ENCODE peak calls at places on chromosome 1, in six cellular contexts. M is kidney epithelial cell, N is right lobe of liver, R is neural progenitor cell, I is AG04450, L is pancreas. G is an unnamed sample.

GRCh38 chr1:218330043-218330623 is 15.0 kb upstream of the TGFB2 start:
- DNase-seq in M (no peak), N (no peak), R (peak), I (no peak), L (no peak), G (peak)

GRCh38 chr1:186374313-186375151 is 521 bp downstream of the TPR start:
- DNase-seq in M (no peak), N (no peak), R (peak), I (no peak), L (peak), G (peak)

GRCh38 chr1:247506831-247507230 is 29.4 kb downstream of the OR2C3 start:
- DNase-seq in M (no peak), N (no peak), R (no peak), I (no peak), L (no peak), G (no peak)

GRCh38 chr1:150661156-150661555 is 31.7 kb upstream of the ENSA start:
- DNase-seq in M (no peak), N (no peak), R (no peak), I (no peak), L (no peak), G (peak)

GRCh38 chr1:47023268-47024137 is at the start of gene CYP4X1:
- DNase-seq in M (no peak), N (peak), R (peak), I (no peak), L (peak), G (peak)

GRCh38 chr1:221693087-221693486 is 48.8 kb downstream of the DUSP10 start:
- DNase-seq in M (no peak), N (no peak), R (no peak), I (no peak), L (no peak), G (no peak)

GRCh38 chr1:94901841-94902240 is 25.1 kb downstream of the CNN3 start:
- DNase-seq in M (no peak), N (no peak), R (no peak), I (no peak), L (no peak), G (no peak)

GRCh38 chr1:39277876-39278275 is 73.4 kb downstream of the MACF1 start:
- DNase-seq in M (no peak), N (no peak), R (no peak), I (no peak), L (no peak), G (no peak)

GRCh38 chr1:208601569-208601968 is 357.4 kb upstream of the PLXNA2 start:
- DNase-seq in M (no peak), N (no peak), R (peak), I (no peak), L (no peak), G (no peak)

GRCh38 chr1:246117066-246117791 is 389.9 kb downstream of the SMYD3 start:
- DNase-seq in M (no peak), N (no peak), R (peak), I (peak), L (peak), G (peak)

GRCh38 chr1:185244015-185244747 is 72.9 kb downstream of the IVNS1ABP start:
- DNase-seq in M (peak), N (no peak), R (no peak), I (peak), L (no peak), G (peak)

GRCh38 chr1:6960291-6960758 is 175.1 kb downstream of the CAMTA1 start:
- DNase-seq in M (no peak), N (peak), R (no peak), I (peak), L (peak), G (peak)

GRCh38 chr1:172753964-172754363 is 95.1 kb downstream of the FASLG start:
- DNase-seq in M (no peak), N (no peak), R (no peak), I (no peak), L (no peak), G (no peak)

GRCh38 chr1:205590457-205590768 is 41.4 kb downstream of the ELK4 start:
- DNase-seq in M (no peak), N (no peak), R (no peak), I (no peak), L (no peak), G (no peak)

GRCh38 chr1:50156241-50157010 is 47.7 kb downstream of the ELAVL4 start:
- DNase-seq in M (no peak), N (no peak), R (no peak), I (no peak), L (no peak), G (peak)

GRCh38 chr1:26318338-26319064 is 743 bp downstream of the CD52 start:
- DNase-seq in M (no peak), N (no peak), R (no peak), I (no peak), L (no peak), G (no peak)

GRCh38 chr1:176880954-176881595 is 283.4 kb downstream of the ASTN1 start:
- DNase-seq in M (no peak), N (peak), R (peak), I (peak), L (peak), G (peak)

GRCh38 chr1:156122086-156122485 is 7.6 kb downstream of the LMNA start:
- DNase-seq in M (no peak), N (no peak), R (no peak), I (no peak), L (no peak), G (no peak)

GRCh38 chr1:54791880-54792522 is 9.1 kb downstream of the TTC22 start:
- DNase-seq in M (no peak), N (no peak), R (peak), I (no peak), L (peak), G (no peak)

GRCh38 chr1:154419620-154420020 is 14.5 kb downstream of the IL6R start:
- DNase-seq in M (peak), N (peak), R (no peak), I (peak), L (peak), G (peak)

GRCh38 chr1:38991638-38992449 is 768 bp downstream of the AKIRIN1 start:
- DNase-seq in M (no peak), N (peak), R (peak), I (no peak), L (peak), G (peak)

GRCh38 chr1:12594966-12595838 is 22.8 kb downstream of the DHRS3 start:
- DNase-seq in M (peak), N (peak), R (peak), I (peak), L (peak), G (no peak)

GRCh38 chr1:118927826-118928225 is 60.3 kb downstream of the TBX15 start:
- DNase-seq in M (no peak), N (no peak), R (no peak), I (no peak), L (no peak), G (no peak)

GRCh38 chr1:227791425-227792090 is 23.9 kb upstream of the PRSS38 start:
- DNase-seq in M (no peak), N (no peak), R (no peak), I (no peak), L (no peak), G (no peak)

GRCh38 chr1:200253774-200254495 is 155.9 kb downstream of the ZNF281 start:
- DNase-seq in M (no peak), N (no peak), R (no peak), I (no peak), L (no peak), G (no peak)

GRCh38 chr1:84141177-84142003 is 2.7 kb upstream of the PRKACB start:
- DNase-seq in M (no peak), N (no peak), R (no peak), I (no peak), L (no peak), G (peak)

GRCh38 chr1:227734546-227734857 is 600 bp downstream of the JMJD4 start:
- DNase-seq in M (no peak), N (no peak), R (peak), I (no peak), L (peak), G (no peak)

GRCh38 chr1:245051349-245052221 is 103.2 kb upstream of the KIF26B start:
- DNase-seq in M (no peak), N (no peak), R (no peak), I (no peak), L (no peak), G (peak)

GRCh38 chr1:117758444-117759316 is 152.8 kb downstream of the TENT5C start:
- DNase-seq in M (peak), N (peak), R (peak), I (peak), L (peak), G (peak)

GRCh38 chr1:184590163-184590750 is 164.4 kb downstream of the EDEM3 start:
- DNase-seq in M (no peak), N (no peak), R (no peak), I (no peak), L (peak), G (peak)

DNA sequence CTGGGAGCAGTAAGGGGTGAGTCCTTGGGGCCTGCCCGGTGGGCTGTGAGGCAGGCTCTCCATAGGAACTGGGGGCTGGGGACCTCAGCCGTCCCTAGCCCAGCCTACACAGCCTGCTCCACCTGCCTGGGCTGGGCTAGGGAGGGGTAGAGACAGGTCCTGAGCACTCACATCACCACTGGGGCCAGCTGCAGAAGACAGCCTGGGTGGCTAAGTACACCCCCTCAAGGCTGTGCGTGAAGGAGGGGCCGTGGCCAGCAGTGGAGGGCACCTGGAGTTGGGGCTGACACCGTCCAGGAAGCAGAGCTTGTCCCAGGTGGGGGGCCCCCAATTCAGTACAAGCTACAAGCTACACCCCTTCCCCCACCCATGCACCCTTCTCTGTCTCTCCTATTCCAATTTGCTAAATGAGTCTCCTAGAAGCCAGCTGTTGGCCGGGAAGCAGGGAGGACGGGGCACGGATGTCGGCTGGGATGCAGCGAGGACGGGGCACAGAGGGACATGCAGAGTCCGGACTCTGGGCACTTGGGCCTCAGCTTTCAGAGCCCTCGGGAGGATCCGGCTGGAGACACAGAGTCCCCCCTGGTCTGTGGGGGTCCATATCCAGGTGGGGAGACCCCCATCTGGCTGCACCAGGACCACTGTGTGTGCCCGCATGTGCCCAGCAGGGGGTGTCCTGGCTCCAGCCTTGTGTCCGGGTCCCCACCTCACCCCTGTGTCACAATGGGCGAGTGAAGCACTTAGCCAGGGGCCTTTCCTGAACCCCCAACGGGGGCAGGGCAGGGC is 1.8 kb downstream of the ISG15 start:
- DNase-seq in M (no peak), N (no peak), R (peak), I (no peak), L (no peak), G (no peak)
- TF ChIP-seq CTCF in M (peak), N (peak), R (peak), I (peak), L (no peak), G (peak)

GRCh38 chr1:196611873-196612272 is 3.6 kb upstream of the KCNT2 start:
- DNase-seq in M (no peak), N (no peak), R (peak), I (no peak), L (no peak), G (no peak)

GRCh38 chr1:196608401-196609113 is at the start of gene KCNT2:
- DNase-seq in M (peak), N (peak), R (peak), I (peak), L (peak), G (peak)

GRCh38 chr1:196603651-196604050 is 4.6 kb downstream of the KCNT2 start:
- DNase-seq in M (no peak), N (no peak), R (no peak), I (no peak), L (no peak), G (no peak)

GRCh38 chr1:196609114-196609737 is 986 bp upstream of the KCNT2 start:
- DNase-seq in M (peak), N (no peak), R (peak), I (no peak), L (no peak), G (peak)

DNA sequence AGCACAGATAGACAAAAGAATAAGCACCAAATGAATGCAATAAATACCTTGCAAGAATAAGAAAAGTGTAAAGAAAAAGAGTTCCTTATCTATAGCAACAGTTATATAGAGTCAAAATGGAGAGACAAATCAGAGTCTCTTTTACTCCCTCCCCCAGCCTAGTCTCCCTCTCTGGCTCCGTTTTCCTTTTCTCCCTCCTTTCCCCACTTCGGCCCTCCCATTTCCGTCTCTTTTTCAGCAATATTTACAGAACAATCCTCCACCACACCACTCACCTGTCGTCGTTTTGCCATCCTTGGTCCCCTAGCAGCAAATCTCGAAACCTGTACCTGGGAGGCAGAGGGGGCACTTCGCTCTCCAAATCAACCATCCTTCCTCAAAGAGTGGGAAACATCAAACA is 300 bp downstream of the KCNT2 start:
- DNase-seq in M (no peak), N (no peak), R (peak), I (no peak), L (no peak), G (peak)
- H3K4me3 ChIP-seq in M (peak), N (peak), R (peak), I (peak), L (peak), G (peak)

DNA sequence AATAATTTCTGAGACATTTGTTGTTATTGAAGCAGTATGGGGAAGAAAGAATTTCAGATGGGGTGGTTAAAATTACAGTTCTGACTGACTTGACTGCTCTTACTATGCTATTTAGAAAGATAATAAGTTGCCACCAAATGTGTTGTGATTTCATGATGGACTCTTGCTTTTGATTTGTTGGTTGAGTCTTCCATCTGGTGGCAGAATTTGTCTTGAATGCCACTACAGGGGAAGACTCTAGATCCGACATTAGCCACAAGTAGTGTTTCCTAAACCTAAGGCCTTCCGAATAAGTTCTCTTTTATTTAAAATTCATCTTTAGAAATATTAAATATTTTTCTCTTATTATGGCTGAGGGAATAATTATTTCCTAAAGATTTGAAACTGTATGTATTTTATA is 190.9 kb upstream of the ADGRL4 start:
- DNase-seq in M (no peak), N (no peak), R (peak), I (no peak), L (no peak), G (peak)
- TF ChIP-seq CTCF in M (no peak), N (peak), R (peak), I (peak), L (no peak), G (peak)

GRCh38 chr1:16026723-16027484 is 5.1 kb downstream of the CLCNKA start:
- DNase-seq in M (no peak), N (no peak), R (peak), I (no peak), L (peak), G (no peak)
- H3K4me3 ChIP-seq in M (no peak), N (no peak), R (peak), I (peak), L (no peak), G (no peak)

GRCh38 chr1:44239337-44239960 is 26.2 kb downstream of the DMAP1 start:
- DNase-seq in M (no peak), N (no peak), R (peak), I (no peak), L (no peak), G (peak)
- TF ChIP-seq CTCF in M (peak), N (no peak), R (peak), I (peak), L (no peak), G (no peak)

DNA sequence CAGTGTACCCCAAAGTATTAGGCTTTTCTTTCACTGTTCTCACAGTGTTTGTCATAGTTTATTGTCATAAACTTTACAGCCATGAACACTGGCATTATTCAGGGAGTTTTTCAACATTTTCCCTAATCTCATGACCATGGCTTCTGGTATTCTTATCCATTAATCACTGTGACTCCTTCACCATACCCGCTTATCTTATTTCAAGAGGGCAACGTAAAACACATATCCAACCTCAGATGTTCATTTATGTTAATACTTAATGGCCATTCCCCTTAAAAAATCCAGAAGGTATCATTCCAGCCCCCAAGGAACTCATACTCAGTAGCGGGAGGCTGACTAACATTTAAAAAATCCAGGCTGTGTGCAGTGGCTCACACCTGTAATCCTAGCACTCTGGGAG is 78.5 kb upstream of the RGS4 start:
- DNase-seq in M (no peak), N (no peak), R (no peak), I (no peak), L (no peak), G (no peak)
- H3K4me3 ChIP-seq in M (no peak), N (no peak), R (no peak), I (no peak), L (no peak), G (no peak)

DNA sequence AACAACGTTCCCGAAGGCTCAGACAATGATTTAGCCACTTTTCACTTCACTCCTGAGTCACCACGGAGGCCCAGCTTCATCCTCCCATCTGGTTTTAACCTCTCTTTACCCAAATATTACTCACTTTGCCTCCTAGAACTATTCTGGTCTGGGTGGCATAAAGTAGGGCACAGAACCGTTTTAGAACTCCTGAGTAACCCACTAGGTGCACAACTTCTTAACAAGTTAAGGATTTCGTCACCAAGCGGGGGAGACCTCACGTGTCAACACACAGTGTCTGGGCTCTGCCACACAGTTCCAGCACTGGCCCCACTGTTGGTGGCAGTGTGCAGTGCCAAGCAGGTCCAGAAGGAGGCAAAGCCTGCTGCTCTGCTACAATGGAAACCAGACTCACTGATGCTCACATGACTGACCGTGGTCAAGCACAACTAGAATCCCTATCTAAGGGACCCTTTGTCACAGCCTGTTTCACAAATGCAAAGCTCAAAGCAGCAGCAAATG is 121.7 kb downstream of the SIPA1L2 start:
- DNase-seq in M (no peak), N (no peak), R (peak), I (no peak), L (no peak), G (no peak)
- TF ChIP-seq CTCF in M (peak), N (no peak), R (peak), I (no peak), L (no peak), G (no peak)

DNA sequence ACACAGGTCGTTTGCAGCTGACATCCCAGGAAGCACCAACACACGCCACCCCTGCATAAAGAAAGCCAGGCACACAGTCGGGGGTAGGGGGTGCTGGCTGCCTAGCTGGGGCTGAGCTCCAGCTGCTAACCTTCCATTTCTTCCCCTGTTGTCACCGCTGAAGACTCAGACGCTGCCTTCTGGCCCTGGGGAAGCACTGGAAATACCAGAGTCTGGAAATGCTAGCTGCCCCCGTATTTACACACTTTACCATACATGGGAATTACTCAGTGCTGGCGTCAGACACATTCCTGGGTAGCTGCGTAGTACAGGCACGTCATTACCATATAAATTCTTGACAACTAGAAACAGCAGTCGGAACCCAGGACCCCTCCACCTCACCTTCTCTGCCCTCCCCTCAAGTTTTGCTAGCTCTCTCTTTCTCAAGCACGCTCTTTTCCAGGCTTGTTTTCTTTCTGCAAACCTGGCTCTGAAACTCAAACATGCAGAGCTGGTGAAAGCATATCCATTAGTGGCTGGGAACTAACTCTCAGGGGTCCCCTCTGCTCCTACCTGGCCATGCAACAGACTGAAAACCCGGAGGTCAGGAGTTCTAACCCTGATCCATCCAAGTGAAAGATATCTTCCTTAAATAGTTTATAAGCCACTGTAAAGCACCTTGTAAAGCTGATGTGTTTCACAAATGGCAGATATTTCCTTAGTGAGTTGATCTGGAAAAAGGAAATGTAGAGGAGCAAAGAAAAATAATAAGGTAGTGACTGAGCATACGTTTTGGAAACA is 3.3 kb downstream of the CSRP1 start:
- DNase-seq in M (peak), N (no peak), R (peak), I (peak), L (peak), G (peak)
- H3K4me3 ChIP-seq in M (no peak), N (no peak), R (no peak), I (peak), L (no peak), G (no peak)

G was measured in epithelial cell of esophagus.